ENCODE peak calls at places on chromosome 20, in ten cellular contexts. N, B, D, J, W, Z, R, K, Q and A are unnamed samples.

GRCh38 chr20:20780127-20780822 is 67.8 kb upstream of the RALGAPA2 start:
- DNase-seq in N (no peak), B (no peak), D (no peak), J (peak), W (no peak), Z (no peak), R (peak), K (peak), Q (no peak), A (peak)

GRCh38 chr20:60080401-60080800 is 122.2 kb downstream of the CDH26 start:
- DNase-seq in N (no peak), B (no peak), D (no peak), J (no peak), W (no peak), Z (no peak), R (no peak), K (no peak), Q (no peak), A (peak)

GRCh38 chr20:16107172-16107870 is 465.9 kb downstream of the KIF16B start:
- DNase-seq in N (no peak), B (no peak), D (no peak), J (no peak), W (no peak), Z (no peak), R (no peak), K (no peak), Q (no peak), A (no peak)

GRCh38 chr20:58759947-58760346 is 67.3 kb downstream of the NPEPL1 start:
- DNase-seq in N (no peak), B (no peak), D (no peak), J (no peak), W (no peak), Z (no peak), R (no peak), K (no peak), Q (no peak), A (peak)

GRCh38 chr20:6045566-6045965 is 8.3 kb downstream of the LRRN4 start:
- DNase-seq in N (no peak), B (no peak), D (no peak), J (no peak), W (no peak), Z (no peak), R (no peak), K (no peak), Q (no peak), A (peak)

GRCh38 chr20:48668451-48668946 is 159.3 kb downstream of the PREX1 start:
- DNase-seq in N (no peak), B (no peak), D (no peak), J (no peak), W (no peak), Z (no peak), R (peak), K (peak), Q (no peak), A (no peak)

GRCh38 chr20:38350879-38351775 is 4.8 kb downstream of the LBP start:
- DNase-seq in N (no peak), B (no peak), D (no peak), J (no peak), W (no peak), Z (no peak), R (no peak), K (no peak), Q (no peak), A (no peak)

GRCh38 chr20:4443016-4443415 is 278.7 kb upstream of the PRND start:
- DNase-seq in N (no peak), B (no peak), D (no peak), J (no peak), W (no peak), Z (no peak), R (no peak), K (no peak), Q (no peak), A (no peak)

GRCh38 chr20:41428285-41428684 is 61.7 kb upstream of the EMILIN3 start:
- DNase-seq in N (peak), B (no peak), D (no peak), J (no peak), W (no peak), Z (no peak), R (peak), K (peak), Q (no peak), A (no peak)

GRCh38 chr20:6473197-6473596 is 294.3 kb upstream of the BMP2 start:
- DNase-seq in N (no peak), B (no peak), D (no peak), J (no peak), W (no peak), Z (no peak), R (peak), K (no peak), Q (no peak), A (no peak)